ENCODE peak calls at places on chromosome 16, in eight cellular contexts. T, S, C, L, D, N, H and W are unnamed samples.

GRCh38 chr16:2071454-2072263 is 23.9 kb downstream of the TSC2 start:
- DNase-seq in H (no peak), L (no peak), S (no peak), N (no peak), C (no peak), T (no peak), D (no peak), W (no peak)

GRCh38 chr16:82544378-82544777 is 82.4 kb upstream of the CDH13 start:
- DNase-seq in S (no peak), H (no peak), D (no peak), C (no peak), T (no peak), L (no peak), N (no peak), W (no peak)

GRCh38 chr16:56609463-56609921 is 1.1 kb downstream of the MT2A start:
- DNase-seq in H (peak), S (peak), N (no peak), C (no peak), L (peak), T (no peak), D (peak), W (peak)

GRCh38 chr16:69691980-69692911 is 34.1 kb downstream of the NQO1 start:
- DNase-seq in L (no peak), T (no peak), C (no peak), N (no peak), H (no peak), S (no peak), D (no peak), W (no peak)

GRCh38 chr16:78461496-78461938 is 362.1 kb downstream of the WWOX start:
- DNase-seq in L (no peak), C (no peak), D (no peak), T (no peak), H (no peak), S (peak), N (no peak), W (no peak)

GRCh38 chr16:85350973-85351372 is 238.7 kb upstream of the CIBAR2 start:
- DNase-seq in D (peak), S (peak), L (peak), T (no peak), N (peak), H (peak), C (no peak), W (peak)

GRCh38 chr16:69057400-69058378 is 47.8 kb upstream of the HAS3 start:
- DNase-seq in T (no peak), L (peak), H (peak), S (peak), D (no peak), N (no peak), C (no peak), W (peak)

GRCh38 chr16:19005561-19006445 is 22.1 kb downstream of the TMC7 start:
- DNase-seq in D (peak), C (no peak), N (no peak), T (no peak), L (peak), S (no peak), H (no peak), W (peak)

GRCh38 chr16:90032664-90033346 is 13.5 kb upstream of the DBNDD1 start:
- DNase-seq in L (no peak), D (no peak), C (no peak), N (peak), S (no peak), H (no peak), T (no peak), W (no peak)

GRCh38 chr16:56022818-56023217 is 147.6 kb upstream of the CES5A start:
- DNase-seq in N (no peak), L (no peak), D (no peak), H (no peak), S (no peak), C (no peak), T (no peak), W (no peak)

GRCh38 chr16:57724541-57724940 is 11.0 kb upstream of the KATNB1 start:
- DNase-seq in N (no peak), C (no peak), L (no peak), T (no peak), D (no peak), H (no peak), S (no peak), W (no peak)

GRCh38 chr16:28873543-28874201 is 4.6 kb upstream of the ATP2A1 start:
- DNase-seq in D (no peak), S (no peak), L (peak), N (no peak), C (no peak), T (peak), H (peak), W (peak)

GRCh38 chr16:30025156-30025555 is 2.2 kb downstream of the C16orf92 start:
- DNase-seq in C (no peak), D (no peak), H (no peak), T (no peak), S (no peak), N (no peak), L (no peak), W (no peak)

GRCh38 chr16:82801361-82801760 is 174.6 kb downstream of the CDH13 start:
- DNase-seq in D (no peak), H (no peak), S (no peak), N (no peak), C (no peak), L (no peak), T (no peak), W (no peak)

GRCh38 chr16:24820522-24820921 is 25.2 kb upstream of the SLC5A11 start:
- DNase-seq in S (no peak), L (no peak), H (no peak), C (no peak), T (no peak), N (no peak), D (no peak), W (no peak)

GRCh38 chr16:85829751-85830445 is 30.4 kb downstream of the COX4I1 start:
- DNase-seq in L (no peak), N (no peak), C (no peak), D (no peak), H (no peak), T (no peak), S (no peak), W (peak)

GRCh38 chr16:8620535-8620934 is 963 bp upstream of the METTL22 start:
- DNase-seq in N (no peak), H (no peak), S (no peak), L (no peak), T (no peak), D (no peak), C (no peak), W (no peak)

GRCh38 chr16:51180719-51181494 is 29.8 kb upstream of the SALL1 start:
- DNase-seq in D (no peak), N (no peak), T (no peak), C (no peak), S (no peak), H (no peak), L (no peak), W (no peak)

GRCh38 chr16:51175081-51175480 is 24.0 kb upstream of the SALL1 start:
- DNase-seq in C (no peak), S (no peak), T (no peak), L (no peak), H (no peak), N (no peak), D (no peak), W (no peak)
- TF ChIP-seq CTCF in C (no peak), S (no peak), T (no peak), L (no peak), H (no peak), N (no peak), D (no peak), W (no peak)

GRCh38 chr16:492211-492875 is 35.2 kb upstream of the CAPN15 start:
- DNase-seq in S (no peak), L (no peak), D (no peak), H (no peak), N (no peak), T (no peak), C (no peak), W (no peak)

GRCh38 chr16:497258-497657 is 30.3 kb upstream of the CAPN15 start:
- DNase-seq in D (no peak), S (no peak), L (no peak), T (no peak), N (no peak), H (no peak), C (no peak), W (no peak)

GRCh38 chr16:496097-496886 is 31.2 kb upstream of the CAPN15 start:
- DNase-seq in C (no peak), H (no peak), D (no peak), T (peak), S (no peak), L (no peak), N (no peak), W (no peak)

GRCh38 chr16:491225-491919 is 36.1 kb upstream of the CAPN15 start:
- DNase-seq in D (no peak), S (no peak), C (no peak), T (no peak), L (no peak), H (no peak), N (no peak), W (no peak)

GRCh38 chr16:495127-495748 is 32.3 kb upstream of the CAPN15 start:
- DNase-seq in C (no peak), H (peak), N (peak), T (peak), L (peak), S (no peak), D (no peak), W (no peak)
- TF ChIP-seq CTCF in C (peak), H (no peak), N (peak), T (no peak), L (peak), S (peak), D (no peak), W (peak)

DNA sequence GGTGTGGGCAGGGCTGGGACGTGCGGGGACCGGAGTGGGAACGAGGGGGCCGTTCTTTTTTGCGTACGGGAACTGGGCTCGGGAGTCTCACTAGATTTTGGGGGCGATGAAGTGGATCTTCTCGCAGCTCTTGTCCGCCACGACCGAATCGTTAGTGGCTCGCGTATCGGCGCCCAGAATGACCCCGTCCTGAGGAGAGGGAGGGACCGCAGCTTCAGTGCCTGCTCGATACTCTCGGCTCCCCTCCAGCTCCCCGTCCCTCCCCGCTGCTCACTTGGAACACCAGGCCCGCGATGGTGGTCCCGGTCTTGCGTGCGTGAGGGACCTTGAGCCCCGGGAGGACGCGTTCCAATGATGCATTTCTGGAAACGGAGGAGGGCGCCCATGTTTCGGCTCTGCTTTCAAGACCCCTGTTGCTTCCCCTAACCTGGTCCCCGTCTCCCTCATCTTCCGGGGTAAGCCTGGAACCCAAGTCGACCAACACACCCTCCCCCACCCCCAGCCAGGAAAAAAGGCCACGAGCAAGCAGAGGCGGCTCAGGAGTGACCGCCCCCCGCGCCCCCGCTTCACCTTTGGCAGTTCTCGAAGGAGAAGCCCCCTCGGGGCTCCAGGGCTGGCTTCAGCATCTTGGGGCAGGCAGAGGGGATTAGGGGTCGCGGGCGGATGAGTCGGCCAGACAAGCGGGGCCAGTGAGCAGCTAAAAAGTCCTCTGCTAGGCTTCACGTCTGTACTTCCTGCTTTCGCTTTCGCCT is at the start of gene PSMB10:
- DNase-seq in T (peak), C (no peak), L (peak), D (no peak), H (peak), N (no peak), S (peak), W (peak)
- TF ChIP-seq CTCF in T (no peak), C (no peak), L (no peak), D (no peak), H (no peak), N (no peak), S (no peak), W (no peak)

DNA sequence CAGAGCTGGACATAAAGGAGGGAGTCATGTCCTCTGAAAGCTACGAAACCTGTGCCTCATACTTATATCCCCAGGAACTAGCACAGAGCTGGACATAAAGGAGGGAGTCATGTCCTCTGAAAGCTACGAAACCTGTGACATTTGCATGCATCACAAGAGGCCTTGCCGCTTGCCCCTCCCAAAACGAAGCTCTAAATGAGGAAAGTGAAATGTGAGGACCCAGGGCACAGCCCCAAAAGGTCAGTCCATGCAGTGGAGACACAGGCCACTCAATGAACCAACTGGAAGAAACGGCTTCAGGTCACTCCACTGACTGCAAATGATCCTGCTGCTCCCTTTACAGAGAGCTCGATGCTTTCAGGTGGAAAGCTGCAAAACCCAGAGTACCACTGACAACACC is 38.3 kb downstream of the COG7 start:
- DNase-seq in N (no peak), T (no peak), C (no peak), L (no peak), S (no peak), H (no peak), D (no peak), W (peak)
- TF ChIP-seq CTCF in N (no peak), T (no peak), C (no peak), L (no peak), S (no peak), H (no peak), D (no peak), W (no peak)

GRCh38 chr16:88542231-88542630 is 28.0 kb upstream of the ZC3H18 start:
- DNase-seq in S (no peak), T (no peak), D (no peak), C (no peak), H (no peak), N (no peak), L (no peak), W (peak)
- TF ChIP-seq CTCF in S (no peak), T (no peak), D (no peak), C (no peak), H (no peak), N (no peak), L (no peak), W (no peak)

DNA sequence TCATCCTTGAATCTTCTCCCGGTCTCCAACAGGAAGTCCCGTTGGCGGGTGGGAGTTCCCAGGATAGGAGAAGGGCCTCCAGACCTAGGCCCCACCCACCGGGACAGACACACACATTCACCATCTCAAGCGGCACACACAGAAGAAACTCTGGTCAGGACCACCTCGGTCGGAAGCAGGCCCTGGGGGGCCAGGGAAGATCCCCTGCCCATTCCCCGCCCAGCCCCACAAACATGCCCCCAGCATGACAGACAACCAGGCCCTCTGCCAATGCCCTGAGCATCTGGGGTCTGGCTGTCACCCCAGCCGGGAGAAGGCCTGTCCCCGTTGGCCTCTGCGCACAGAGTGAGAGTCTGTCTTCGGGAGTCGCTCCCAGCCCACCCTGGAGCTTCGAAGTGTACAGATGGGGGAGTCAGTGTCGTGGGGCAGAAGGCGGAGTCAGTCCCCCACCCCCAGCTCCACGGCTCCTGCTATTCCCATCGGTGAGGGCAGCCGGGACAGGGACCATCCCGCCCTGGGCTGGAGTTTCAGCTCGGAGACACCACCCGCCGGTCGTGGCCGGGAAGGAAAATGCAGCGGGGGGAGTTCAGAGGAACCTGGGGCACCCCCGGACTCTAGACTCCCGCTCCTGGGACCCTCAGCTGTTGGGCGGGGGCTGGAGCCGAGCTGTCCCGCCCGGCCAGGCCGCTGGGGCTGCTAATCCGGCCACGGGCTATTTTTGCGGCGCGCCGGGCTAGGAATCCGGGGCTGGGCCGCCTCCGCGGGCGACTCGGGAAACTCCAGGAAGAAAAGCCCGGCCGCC is 690 bp downstream of the RHBDF1 start:
- DNase-seq in H (peak), C (no peak), S (no peak), D (peak), T (peak), L (peak), N (no peak), W (peak)
- TF ChIP-seq CTCF in H (no peak), C (no peak), S (peak), D (peak), T (no peak), L (no peak), N (no peak), W (no peak)

DNA sequence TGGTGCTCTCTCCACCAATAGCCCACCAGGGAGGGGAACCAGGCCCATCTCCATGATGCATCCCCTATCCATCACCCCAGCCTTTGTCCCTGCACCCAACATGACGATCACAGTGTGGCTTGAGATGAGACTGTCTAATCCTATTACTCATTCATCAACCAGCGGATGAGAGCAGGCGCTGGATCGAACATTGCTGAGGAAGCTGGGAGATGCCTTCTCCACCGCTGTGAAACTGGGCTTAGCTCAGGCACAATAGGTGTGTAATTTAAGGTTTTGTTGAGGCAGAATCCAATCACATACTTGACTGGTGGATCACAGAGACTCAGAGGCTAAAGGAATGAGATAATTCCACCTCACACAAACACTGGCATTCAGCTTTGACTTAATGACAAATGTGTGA is 64.6 kb upstream of the IRX3 start:
- DNase-seq in D (no peak), H (no peak), C (no peak), S (no peak), T (no peak), L (no peak), N (no peak), W (no peak)
- TF ChIP-seq CTCF in D (no peak), H (no peak), C (no peak), S (no peak), T (no peak), L (no peak), N (no peak), W (no peak)

GRCh38 chr16:87457724-87458423 is 35.0 kb downstream of the ZCCHC14 start:
- DNase-seq in T (no peak), C (no peak), S (peak), L (no peak), H (no peak), D (no peak), N (peak), W (no peak)
- TF ChIP-seq CTCF in T (no peak), C (no peak), S (no peak), L (no peak), H (no peak), D (no peak), N (no peak), W (no peak)

GRCh38 chr16:54932737-54933254 is 2.1 kb downstream of the IRX5 start:
- DNase-seq in S (no peak), D (no peak), C (no peak), L (no peak), T (peak), H (no peak), N (no peak), W (peak)

GRCh38 chr16:54935411-54936085 is 4.9 kb downstream of the IRX5 start:
- DNase-seq in T (no peak), L (no peak), N (no peak), S (no peak), H (no peak), D (no peak), C (no peak), W (no peak)

GRCh38 chr16:54933281-54934150 is 2.9 kb downstream of the IRX5 start:
- DNase-seq in H (no peak), L (no peak), T (peak), N (no peak), S (no peak), C (no peak), D (no peak), W (peak)

GRCh38 chr16:54936086-54936978 is 5.7 kb downstream of the IRX5 start:
- DNase-seq in L (no peak), N (no peak), H (no peak), T (peak), D (no peak), C (peak), S (no peak), W (peak)

DNA sequence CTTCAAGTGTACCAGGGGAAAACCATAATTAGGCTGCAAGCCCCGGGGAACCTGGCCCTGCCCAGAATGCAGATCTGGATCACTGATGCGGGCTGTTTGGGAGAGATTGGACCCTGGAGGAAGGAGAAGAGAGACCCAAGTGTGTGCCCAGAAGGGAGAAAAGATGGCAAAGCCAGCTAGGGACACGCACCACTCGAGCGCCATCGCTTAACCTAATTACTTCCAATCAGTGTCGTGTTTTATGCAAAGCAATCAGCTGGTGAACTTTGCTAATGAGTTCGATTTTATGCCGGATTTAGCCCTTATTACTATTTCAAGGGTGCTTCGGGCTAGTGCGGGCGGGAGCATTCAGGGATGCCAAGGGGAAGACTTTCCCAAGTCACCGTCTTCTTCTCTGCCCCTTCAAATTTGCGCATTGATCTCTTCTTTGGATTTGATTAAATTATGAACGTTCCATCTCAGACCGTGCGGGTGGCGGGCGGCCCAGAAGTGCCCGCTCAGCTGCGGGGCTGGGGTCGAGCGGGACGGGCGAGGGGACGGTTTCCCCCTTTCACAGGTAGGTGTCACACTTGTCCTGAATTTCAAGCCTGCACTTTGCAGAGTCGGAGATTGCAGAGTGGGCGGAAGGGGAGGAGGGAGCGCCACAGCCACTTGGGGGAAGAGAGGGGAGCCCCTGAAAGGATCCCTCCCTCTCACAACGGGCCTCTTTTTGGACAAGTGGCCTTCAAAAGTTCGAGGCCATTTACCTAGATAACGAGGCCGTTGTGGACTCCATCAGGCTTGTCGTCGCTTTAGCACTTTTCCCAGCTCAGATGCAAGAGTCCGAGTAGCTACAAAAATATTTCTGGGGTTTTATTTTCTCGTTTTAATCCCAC is 4.1 kb downstream of the IRX5 start:
- DNase-seq in N (no peak), D (no peak), L (no peak), H (no peak), T (peak), S (no peak), C (peak), W (peak)
- TF ChIP-seq CTCF in N (no peak), D (no peak), L (no peak), H (no peak), T (no peak), S (peak), C (peak), W (peak)